ENCODE peak calls at places on chromosomes 1 and 21, in four cellular contexts. V is MCF 10A; D is amniotic epithelial cell; K is CD4-positive, CD25-positive, alpha-beta regulatory T cell. X is an unnamed sample.

GRCh38 chr1:167984886-167985489 is 48.1 kb upstream of the MPC2 start:
- DNase-seq in V (no peak), D (peak), K (no peak), X (no peak)

GRCh38 chr1:177442580-177442979 is 271.8 kb downstream of the BRINP2 start:
- DNase-seq in V (no peak), D (no peak), K (no peak), X (no peak)

GRCh38 chr1:66231162-66232077 is 302.5 kb upstream of the SGIP1 start:
- DNase-seq in V (peak), D (no peak), K (no peak), X (no peak)

GRCh38 chr1:181131255-181131901 is 42.9 kb downstream of the IER5 start:
- DNase-seq in V (no peak), D (no peak), K (no peak), X (peak)

GRCh38 chr1:64539808-64540207 is 69.9 kb downstream of the CACHD1 start:
- DNase-seq in V (peak), D (peak), K (no peak), X (no peak)

GRCh38 chr1:2208309-2209239 is 14.0 kb upstream of the FAAP20 start:
- DNase-seq in V (peak), D (peak), K (no peak), X (no peak)

GRCh38 chr1:85295654-85296053 is 19.2 kb upstream of the BCL10 start:
- DNase-seq in V (no peak), D (no peak), K (no peak), X (no peak)

GRCh38 chr1:36359911-36360310 is 25.8 kb downstream of the STK40 start:
- DNase-seq in V (peak), D (peak), K (peak), X (peak)

GRCh38 chr1:167565922-167566321 is 12.4 kb upstream of the CREG1 start:
- DNase-seq in V (no peak), D (no peak), K (no peak), X (no peak)

GRCh38 chr1:7454052-7454815 is 316.9 kb upstream of the VAMP3 start:
- DNase-seq in V (no peak), D (no peak), K (no peak), X (no peak)

GRCh38 chr1:165696625-165697100 is 1.7 kb downstream of the ALDH9A1 start:
- DNase-seq in V (peak), D (peak), K (no peak), X (no peak)

GRCh38 chr1:43241352-43241953 is 28.3 kb upstream of the TMEM125 start:
- DNase-seq in V (peak), D (peak), K (no peak), X (no peak)

GRCh38 chr1:164240081-164240480 is 318.9 kb upstream of the PBX1 start:
- DNase-seq in V (peak), D (peak), K (no peak), X (no peak)

GRCh38 chr21:15421947-15422346 is 307.8 kb upstream of the USP25 start:
- DNase-seq in V (peak), D (peak), K (no peak), X (no peak)

GRCh38 chr1:100443739-100444571 is 91.6 kb downstream of the CDC14A start:
- DNase-seq in V (no peak), D (peak), K (no peak), X (no peak)

GRCh38 chr1:187928288-187928687 is 1099.5 kb downstream of the PLA2G4A start:
- DNase-seq in V (peak), D (peak), K (no peak), X (no peak)

GRCh38 chr1:41659159-41659495 is 174.6 kb upstream of the EDN2 start:
- DNase-seq in V (no peak), D (no peak), K (no peak), X (no peak)